ENCODE peak calls at places on chromosomes 11 and 22, in eight cellular contexts. X, V, Z, T, W, K, P and N are unnamed samples. For H3K27me3, the result is how much of the 10 kb centered on the place peaks cover.

GRCh38 chr22:31044262-31044861 is 36.8 kb upstream of the SMTN start:
- DNase-seq in T (no peak), P (no peak), Z (no peak), X (peak), K (no peak), W (no peak), V (no peak), N (no peak)

GRCh38 chr22:22720201-22720723 is 75.8 kb downstream of the GGTLC2 start:
- DNase-seq in T (peak), V (peak), P (no peak), K (no peak), Z (peak), X (no peak), W (no peak), N (no peak)

GRCh38 chr11:10454902-10455631 is at the start of gene AMPD3:
- DNase-seq in T (no peak), P (no peak), V (no peak), X (no peak), W (peak), K (peak), Z (peak), N (no peak)

GRCh38 chr22:24156146-24156914 is 25.0 kb upstream of the SUSD2 start:
- DNase-seq in V (peak), X (peak), T (peak), Z (peak), K (peak), W (peak), P (peak), N (peak)

GRCh38 chr11:132853886-132854285 is 678.4 kb downstream of the OPCML start:
- DNase-seq in X (no peak), W (no peak), P (no peak), Z (no peak), V (no peak), K (no peak), T (no peak), N (no peak)

GRCh38 chr11:116452447-116452846 is 320.3 kb downstream of the BUD13 start:
- DNase-seq in X (no peak), Z (peak), P (no peak), W (no peak), K (no peak), V (no peak), T (no peak), N (no peak)

GRCh38 chr11:26045082-26045481 is 286.8 kb upstream of the ANO3 start:
- DNase-seq in K (no peak), X (no peak), W (no peak), P (no peak), V (no peak), T (no peak), Z (no peak), N (no peak)

GRCh38 chr11:109726061-109726460 is 304.1 kb downstream of the C11orf87 start:
- DNase-seq in P (no peak), W (no peak), T (no peak), K (no peak), X (no peak), Z (no peak), V (no peak), N (no peak)

GRCh38 chr11:115965754-115966504 is 461.7 kb upstream of the CADM1 start:
- DNase-seq in P (peak), X (no peak), W (peak), V (no peak), T (no peak), K (no peak), Z (peak), N (peak)

GRCh38 chr11:8905528-8906165 is 5.3 kb upstream of the AKIP1 start:
- DNase-seq in X (no peak), W (no peak), V (no peak), P (no peak), T (no peak), K (no peak), Z (no peak), N (no peak)

GRCh38 chr11:105054723-105055492 is 9.8 kb upstream of the CARD16 start:
- DNase-seq in W (no peak), Z (no peak), X (no peak), T (no peak), P (no peak), V (no peak), K (no peak), N (no peak)

DNA sequence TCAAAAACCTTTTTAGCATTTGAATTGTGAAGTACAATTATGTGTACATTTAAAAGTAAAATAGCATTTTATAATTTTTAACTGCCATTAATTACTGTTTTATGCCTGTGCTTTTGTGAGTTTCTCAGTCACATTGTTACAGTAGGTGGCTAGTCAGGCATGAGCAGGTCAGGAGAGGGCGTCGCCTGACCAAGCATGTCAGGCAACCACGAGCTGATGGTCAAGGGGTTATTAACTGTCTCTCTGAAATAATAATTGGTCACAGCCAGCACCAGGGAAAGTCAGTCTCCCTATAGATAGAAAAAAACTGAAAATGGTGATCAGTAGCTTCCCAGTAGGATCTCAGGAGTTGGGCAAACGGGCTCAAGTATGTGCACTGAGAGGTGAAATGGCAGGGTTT is 19.4 kb upstream of the CCDC81 start:
- DNase-seq in K (no peak), W (no peak), X (no peak), P (no peak), Z (no peak), T (no peak), V (no peak), N (no peak)
- H3K4me3 ChIP-seq in K (no peak), W (no peak), X (no peak), P (no peak), Z (no peak), T (no peak), V (no peak), N (no peak)

GRCh38 chr11:12063251-12063650 is 47.1 kb upstream of the MICAL2 start:
- DNase-seq in P (no peak), V (no peak), W (no peak), X (no peak), Z (no peak), K (no peak), T (no peak), N (no peak)
- H3K27ac ChIP-seq in P (no peak), V (no peak), W (no peak), X (no peak), Z (no peak), K (no peak), T (no peak), N (no peak)

GRCh38 chr22:26564672-26565071 is 25.3 kb downstream of the TPST2 start:
- DNase-seq in Z (no peak), P (no peak), W (no peak), T (no peak), V (no peak), X (no peak), K (no peak), N (no peak)

GRCh38 chr22:26561756-26562417 is 28.0 kb downstream of the TPST2 start:
- DNase-seq in V (no peak), W (no peak), P (no peak), K (no peak), Z (no peak), T (no peak), X (peak), N (no peak)

GRCh38 chr22:26564181-26564580 is 25.8 kb downstream of the TPST2 start:
- DNase-seq in P (no peak), V (no peak), X (no peak), T (no peak), K (no peak), W (no peak), Z (no peak), N (no peak)

GRCh38 chr22:26565181-26565580 is 24.8 kb downstream of the TPST2 start:
- DNase-seq in X (no peak), K (no peak), Z (no peak), P (no peak), V (no peak), T (no peak), W (no peak), N (no peak)

GRCh38 chr22:26563022-26563421 is 26.9 kb downstream of the TPST2 start:
- DNase-seq in W (no peak), Z (no peak), P (no peak), X (no peak), K (no peak), V (peak), T (no peak), N (no peak)
- H3K27me3 ChIP-seq in W (under half), Z (under half), P (under half), X (under half), K (under half), V (under half), T (under half), N (under half)

GRCh38 chr11:13726456-13726855 is 58.0 kb downstream of the FAR1 start:
- DNase-seq in P (no peak), K (no peak), V (no peak), T (no peak), W (no peak), Z (no peak), X (no peak), N (no peak)

GRCh38 chr11:13717331-13717730 is 48.9 kb downstream of the FAR1 start:
- DNase-seq in V (no peak), K (no peak), T (no peak), P (no peak), X (no peak), W (peak), Z (no peak), N (no peak)

GRCh38 chr11:13720940-13721339 is 52.5 kb downstream of the FAR1 start:
- DNase-seq in W (no peak), Z (no peak), K (no peak), X (no peak), P (no peak), V (no peak), T (no peak), N (no peak)

GRCh38 chr11:13718394-13718793 is 49.9 kb downstream of the FAR1 start:
- DNase-seq in T (no peak), P (no peak), Z (no peak), K (no peak), W (no peak), X (no peak), V (no peak), N (no peak)

GRCh38 chr11:13721760-13722159 is 53.3 kb downstream of the FAR1 start:
- DNase-seq in X (no peak), K (no peak), V (no peak), T (no peak), Z (no peak), P (no peak), W (no peak), N (no peak)
- H3K4me3 ChIP-seq in X (no peak), K (no peak), V (no peak), T (no peak), Z (no peak), P (no peak), W (no peak), N (no peak)